ENCODE peak calls at places on chromosomes 16 and 17, in ten cellular contexts. P is ovary, H is suprapubic skin, I is stomach, N is HepG2, O is upper lobe of left lung, X is transverse colon, B is K562, Q is SK-N-SH, A is esophagus muscularis mucosa. U is an unnamed sample.

GRCh38 chr17:48499248-48499647 is 31.6 kb downstream of the HOXB1 start:
- DNase-seq in P (no peak), H (no peak), I (no peak), N (no peak), O (no peak), X (no peak), B (no peak), Q (no peak), A (no peak), U (no peak)

GRCh38 chr17:18182190-18182977 is 1.2 kb upstream of the ALKBH5 start:
- DNase-seq in P (peak; percentile 65), H (no peak), I (peak; percentile 94), N (no peak), O (peak; percentile 49), X (peak; percentile 50), B (peak; percentile 50), Q (no peak), A (no peak), U (no peak)

GRCh38 chr17:77312786-77313599 is 172.2 kb downstream of the SEC14L1 start:
- DNase-seq in P (peak; percentile 90), H (no peak), I (peak; percentile 75), N (peak; percentile 66), O (no peak), X (peak; percentile 73), B (no peak), Q (peak; percentile 29), A (no peak), U (peak; percentile 70)

GRCh38 chr16:82046541-82046940 is 11.5 kb downstream of the HSD17B2 start:
- DNase-seq in P (no peak), H (no peak), I (no peak), N (no peak), O (no peak), X (no peak), B (no peak), Q (no peak), A (no peak), U (no peak)

GRCh38 chr16:68447721-68448359 is 468 bp downstream of the SMPD3 start:
- DNase-seq in P (no peak), H (no peak), I (no peak), N (no peak), O (no peak), X (no peak), B (no peak), Q (peak; percentile 63), A (no peak), U (no peak)

GRCh38 chr16:27977966-27978365 is 85.5 kb downstream of the GSG1L start:
- DNase-seq in P (no peak), H (no peak), I (no peak), N (no peak), O (no peak), X (no peak), B (no peak), Q (no peak), A (no peak), U (no peak)

GRCh38 chr16:67244387-67245188 is 2.7 kb downstream of the FHOD1 start:
- DNase-seq in P (peak; percentile 56), H (no peak), I (peak; percentile 68), N (no peak), O (peak; percentile 90), X (peak; percentile 76), B (peak; percentile 82), Q (no peak), A (no peak), U (peak; percentile 47)

GRCh38 chr17:72237223-72237622 is 116.4 kb downstream of the SOX9 start:
- DNase-seq in P (no peak), H (no peak), I (no peak), N (no peak), O (no peak), X (no peak), B (no peak), Q (no peak), A (no peak), U (no peak)

GRCh38 chr17:67139784-67140665 is 95.7 kb downstream of the CACNG1 start:
- DNase-seq in P (no peak), H (no peak), I (no peak), N (peak; percentile 19), O (no peak), X (no peak), B (peak; percentile 23), Q (no peak), A (no peak), U (no peak)

GRCh38 chr17:83200231-83200699 is 120.9 kb downstream of the METRNL start:
- DNase-seq in P (peak; percentile 41), H (peak; percentile 92), I (peak; percentile 70), N (no peak), O (peak; percentile 87), X (peak; percentile 63), B (no peak), Q (no peak), A (no peak), U (peak; percentile 52)

GRCh38 chr17:49906511-49907136 is 58.8 kb upstream of the TAC4 start:
- DNase-seq in P (no peak), H (no peak), I (no peak), N (no peak), O (no peak), X (no peak), B (no peak), Q (no peak), A (no peak), U (no peak)

GRCh38 chr17:34370997-34371395 is 8.0 kb upstream of the CCL1 start:
- DNase-seq in P (no peak), H (no peak), I (no peak), N (no peak), O (no peak), X (no peak), B (no peak), Q (no peak), A (no peak), U (no peak)

GRCh38 chr17:28426081-28426519 is 20.1 kb upstream of the SLC46A1 start:
- DNase-seq in P (no peak), H (no peak), I (peak; percentile 37), N (peak; percentile 16), O (no peak), X (peak; percentile 27), B (peak; percentile 63), Q (peak; percentile 40), A (no peak), U (no peak)

DNA sequence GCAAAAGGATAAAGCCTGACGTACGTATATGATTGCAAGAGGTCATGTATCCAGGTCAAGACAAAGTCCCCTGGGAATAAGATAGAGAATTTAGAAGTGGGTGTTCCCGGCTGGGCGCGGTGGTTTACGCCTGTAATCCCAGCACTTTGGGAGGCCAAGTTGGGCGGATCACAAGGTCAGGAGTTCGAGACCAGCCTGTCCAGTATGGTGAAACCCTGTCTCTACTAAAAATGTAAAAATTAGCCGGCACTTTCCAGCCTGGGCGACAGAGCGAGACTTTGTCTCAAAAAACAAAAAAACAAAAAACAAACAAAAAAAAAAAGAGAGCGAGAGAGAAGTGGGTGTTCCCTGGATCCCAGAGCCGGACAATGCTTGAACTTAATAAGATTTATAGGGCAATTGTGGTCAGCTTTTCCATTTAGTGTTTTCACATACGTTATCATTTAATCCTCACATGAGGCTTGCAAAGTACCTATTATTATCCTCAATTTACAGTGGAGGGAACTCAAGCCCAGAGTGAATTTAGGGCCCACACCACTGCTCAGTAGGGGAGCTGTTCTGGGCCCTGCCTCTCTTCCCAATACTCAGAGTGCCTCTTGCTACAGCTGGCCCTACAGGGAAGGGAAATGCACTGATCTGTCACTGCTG is 481 bp upstream of the GLTPD2 start:
- DNase-seq in P (no peak), H (no peak), I (no peak), N (no peak), O (no peak), X (no peak), B (no peak), Q (no peak), A (no peak), U (no peak)
- H3K4me3 ChIP-seq in P (no peak overlapping the region), H (peak overlapping the region; percentile 91), I (peak overlapping the region; percentile 54), N (peak overlapping the region; percentile 91), O (peak overlapping the region; percentile 70), X (peak overlapping the region; percentile 68), B (no peak overlapping the region), Q (no peak overlapping the region), A (no peak overlapping the region), U (no peak overlapping the region)

GRCh38 chr17:35692811-35693210 is 38.6 kb upstream of the RASL10B start:
- DNase-seq in P (no peak), H (no peak), I (no peak), N (no peak), O (no peak), X (no peak), B (no peak), Q (no peak), A (no peak), U (no peak)
- H3K36me3 ChIP-seq in P (no peaks in the 10 kb centered on the region), H (peaks cover 59% of the 10 kb centered on the region), I (peaks cover 92% of the 10 kb centered on the region), N (peaks cover 10% of the 10 kb centered on the region), O (peaks cover 12% of the 10 kb centered on the region), X (no peaks in the 10 kb centered on the region), B (peaks cover 94% of the 10 kb centered on the region), Q (peaks cover 63% of the 10 kb centered on the region), A (peaks cover 58% of the 10 kb centered on the region), U (peaks cover 71% of the 10 kb centered on the region)

GRCh38 chr16:31201511-31202401 is 804 bp downstream of the PYCARD start:
- DNase-seq in P (peak; percentile 64), H (no peak), I (peak; percentile 47), N (no peak), O (peak; percentile 42), X (peak; percentile 85), B (peak; percentile 68), Q (peak; percentile 50), A (no peak), U (no peak)
- TF ChIP-seq EP300 in P (no peak), H (no peak), I (no peak), N (no peak), O (no peak), X (no peak), B (no peak), Q (no peak), A (no peak), U (no peak)

DNA sequence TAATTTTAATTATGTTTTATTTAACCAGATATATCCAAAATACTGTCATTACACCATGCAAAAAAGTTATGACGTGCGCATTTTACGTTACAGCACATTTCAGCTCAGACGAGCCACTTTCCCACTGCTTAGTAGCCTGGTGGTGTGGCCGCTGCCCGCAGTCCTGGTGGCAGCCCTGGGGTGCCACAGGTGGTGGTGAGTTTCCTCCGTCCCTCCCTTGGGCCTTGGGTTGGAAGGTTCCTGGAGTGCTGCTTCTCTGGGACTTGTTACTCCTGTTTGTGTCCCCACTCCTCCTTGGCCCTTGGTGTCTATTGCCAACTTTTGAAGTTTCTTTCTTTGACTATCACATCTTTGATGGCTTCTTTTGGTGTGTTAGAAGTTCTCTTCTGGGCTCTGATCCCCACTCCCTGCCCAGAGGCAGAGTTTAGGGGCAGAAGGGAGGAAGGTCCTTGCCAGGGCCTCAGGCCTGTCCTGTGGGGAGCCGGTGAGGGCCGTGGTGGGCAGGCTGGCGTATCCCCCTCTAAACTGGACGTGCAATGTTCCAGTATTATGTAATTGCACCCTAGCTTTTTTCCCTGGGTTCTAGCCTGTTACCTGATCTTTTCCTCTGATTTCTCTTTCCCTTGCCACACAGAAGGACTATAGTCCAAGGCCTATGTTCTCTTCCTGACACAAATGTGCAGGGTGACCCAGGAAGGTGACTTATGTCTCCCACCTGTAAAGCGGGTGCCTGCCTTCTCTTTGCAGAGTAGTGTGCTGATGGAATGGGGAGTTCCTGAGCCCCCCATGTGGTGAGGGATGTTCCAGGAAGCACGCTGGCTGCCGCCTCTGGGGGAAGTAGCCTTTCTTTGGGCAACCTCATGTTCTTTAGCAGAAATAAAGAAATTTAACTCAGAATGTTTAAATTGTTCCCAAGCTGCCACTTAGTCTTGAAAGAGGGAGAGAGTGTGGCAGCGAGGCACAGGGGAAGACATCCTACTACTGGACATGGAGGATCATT is 8.4 kb downstream of the MPRIP start:
- DNase-seq in P (peak; percentile 20), H (peak; percentile 58), I (peak; percentile 19), N (no peak), O (peak; percentile 14), X (no peak), B (no peak), Q (no peak), A (no peak), U (no peak)
- H3K4me3 ChIP-seq in P (no peak overlapping the region), H (no peak overlapping the region), I (no peak overlapping the region), N (no peak overlapping the region), O (no peak overlapping the region), X (no peak overlapping the region), B (no peak overlapping the region), Q (no peak overlapping the region), A (no peak overlapping the region), U (no peak overlapping the region)

GRCh38 chr17:75125984-75126383 is 5.6 kb downstream of the NT5C start:
- DNase-seq in P (no peak), H (no peak), I (no peak), N (no peak), O (no peak), X (no peak), B (no peak), Q (peak; percentile 54), A (no peak), U (no peak)
- H3K36me3 ChIP-seq in P (no peaks in the 10 kb centered on the region), H (peaks cover 17% of the 10 kb centered on the region), I (peaks cover 27% of the 10 kb centered on the region), N (peaks cover 6% of the 10 kb centered on the region), O (no peaks in the 10 kb centered on the region), X (no peaks in the 10 kb centered on the region), B (peaks cover 27% of the 10 kb centered on the region), Q (peaks cover 5% of the 10 kb centered on the region), A (peaks cover 19% of the 10 kb centered on the region), U (no peaks in the 10 kb centered on the region)